ENCODE peak calls at places on chromosome 12, in six cellular contexts. W is Karpas-422, X is GM23338, K is GM23248, S is hepatocyte, O is HCT116. D is an unnamed sample.

GRCh38 chr12:40152783-40153383 is 47.0 kb upstream of the SLC2A13 start:
- DNase-seq in W (peak; percentile 78), S (peak; percentile 65), K (peak; percentile 45), O (peak; percentile 24), X (peak; percentile 65), D (peak; percentile 38)

GRCh38 chr12:54002915-54003339 is 3.0 kb downstream of the HOXC9 start:
- DNase-seq in K (no peak), W (no peak), S (no peak), O (no peak), X (no peak), D (no peak)

GRCh38 chr12:108823804-108824203 is 33.6 kb downstream of the SSH1 start:
- DNase-seq in O (no peak), X (no peak), S (no peak), W (no peak), K (no peak), D (no peak)

GRCh38 chr12:26028953-26029740 is 70.7 kb downstream of the RASSF8 start:
- DNase-seq in K (peak; percentile 72), O (peak; percentile 40), W (peak; percentile 71), X (peak; percentile 66), S (peak; percentile 58), D (peak; percentile 42)

GRCh38 chr12:6552140-6552551 is 3.7 kb downstream of the IFFO1 start:
- DNase-seq in W (no peak), S (no peak), X (no peak), O (no peak), K (peak; percentile 72), D (no peak)

GRCh38 chr12:65123435-65124063 is 2.4 kb upstream of the WIF1 start:
- DNase-seq in X (peak; percentile 67), O (no peak), W (peak; percentile 86), S (peak; percentile 80), K (peak; percentile 71), D (no peak)

GRCh38 chr12:27193854-27194544 is 50.1 kb upstream of the STK38L start:
- DNase-seq in X (no peak), S (peak; percentile 38), K (peak; percentile 78), O (no peak), W (no peak), D (no peak)

GRCh38 chr12:90908465-90908864 is 46.5 kb downstream of the CCER1 start:
- DNase-seq in W (no peak), X (no peak), K (peak; percentile 75), S (no peak), O (no peak), D (peak; percentile 12)

GRCh38 chr12:107760207-107760816 is 625 bp downstream of the PRDM4 start:
- DNase-seq in K (peak; percentile 52), W (peak; percentile 67), X (peak; percentile 71), S (peak; percentile 54), O (no peak), D (no peak)

GRCh38 chr12:58007875-58008274 is 66.5 kb downstream of the ATP23 start:
- DNase-seq in K (no peak), W (no peak), O (no peak), S (no peak), X (no peak), D (no peak)

GRCh38 chr12:122834921-122835692 is at the start of gene HIP1R:
- DNase-seq in W (peak; percentile 76), X (peak; percentile 59), S (peak; percentile 71), O (peak; percentile 16), K (peak; percentile 61), D (peak; percentile 37)

GRCh38 chr12:49821375-49822287 is 6.6 kb downstream of the NCKAP5L start:
- DNase-seq in O (no peak), K (no peak), W (no peak), X (no peak), S (no peak), D (no peak)

GRCh38 chr12:53828598-53828997 is 76.8 kb upstream of the CISTR start:
- DNase-seq in S (no peak), O (no peak), K (no peak), W (no peak), X (no peak), D (no peak)

GRCh38 chr12:1916396-1917171 is 1.9 kb downstream of the CACNA2D4 start:
- DNase-seq in O (no peak), W (no peak), K (no peak), X (no peak), S (peak; percentile 46), D (no peak)

GRCh38 chr12:1918875-1919236 is 404 bp upstream of the CACNA2D4 start:
- DNase-seq in O (no peak), X (no peak), K (no peak), W (no peak), S (no peak), D (no peak)

GRCh38 chr12:1919284-1919683 is 832 bp upstream of the CACNA2D4 start:
- DNase-seq in K (no peak), W (no peak), O (no peak), S (peak; percentile 14), X (no peak), D (no peak)

GRCh38 chr12:1918081-1918874 is at the start of gene CACNA2D4:
- DNase-seq in O (no peak), X (no peak), W (no peak), S (peak; percentile 20), K (no peak), D (no peak)

DNA sequence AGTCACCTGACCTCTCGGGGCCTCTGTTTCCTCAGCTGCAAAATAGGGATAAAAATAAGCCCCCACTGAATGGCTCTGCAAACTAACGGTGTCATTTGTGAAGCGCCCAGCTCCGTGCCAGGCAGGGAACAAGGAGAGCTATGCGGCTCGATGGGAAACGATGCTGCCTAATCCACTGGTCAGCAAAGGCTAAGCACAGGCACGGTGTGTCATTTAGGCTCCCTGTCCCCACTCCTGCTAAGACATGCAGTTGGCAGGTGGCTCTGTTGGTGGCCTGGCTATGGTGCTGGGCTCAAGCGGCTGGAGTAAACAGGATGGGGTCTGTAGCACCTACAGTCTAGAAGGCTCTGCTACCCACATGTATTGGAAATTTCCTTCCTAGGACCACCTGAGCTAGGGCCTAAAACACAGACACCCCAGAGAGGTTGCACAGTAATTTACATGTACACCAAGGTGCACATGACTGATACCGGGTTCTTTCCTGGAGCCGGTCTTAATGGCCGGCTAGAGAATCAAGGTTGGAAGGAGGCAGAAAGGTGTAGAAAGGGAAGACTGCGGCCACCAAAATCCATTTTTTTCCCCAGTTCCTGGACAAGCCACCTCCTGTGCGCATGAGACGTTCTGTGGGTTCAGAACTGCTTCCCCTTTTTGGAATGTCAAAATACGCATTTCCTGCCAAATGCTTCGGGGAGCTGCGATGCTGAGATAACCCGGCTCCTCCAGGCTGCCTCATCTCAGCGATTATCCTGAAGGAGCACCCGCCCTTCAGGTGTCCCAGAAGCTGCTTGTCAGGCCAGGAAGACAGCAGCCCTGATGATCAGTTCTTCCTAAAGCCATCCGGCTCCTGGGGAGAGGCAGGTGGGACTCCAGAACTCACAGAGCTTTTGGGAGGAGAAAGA is 1.0 kb downstream of the CACNA2D4 start:
- DNase-seq in W (peak; percentile 50), S (peak; percentile 3), X (no peak), K (no peak), O (no peak), D (no peak)
- H3K4me3 ChIP-seq in W (no peak overlapping the region), S (no peak overlapping the region), X (no peak overlapping the region), K (no peak overlapping the region), O (no peak overlapping the region), D (no peak overlapping the region)

GRCh38 chr12:12582193-12582881 is 19.7 kb upstream of the DUSP16 start:
- DNase-seq in X (no peak), O (no peak), K (no peak), W (no peak), S (no peak), D (no peak)
- H3K27ac ChIP-seq in X (no peak overlapping the region), O (no peak overlapping the region), K (no peak overlapping the region), W (no peak overlapping the region), S (peak overlapping the region; percentile 21), D (peak overlapping the region; percentile 91)

GRCh38 chr12:63804746-63805145 is 25.0 kb downstream of the RXYLT1 start:
- DNase-seq in K (no peak), X (no peak), S (no peak), W (no peak), O (no peak), D (no peak)
- H3K9me2 ChIP-seq in K (no peaks in the 10 kb centered on the region), X (no peaks in the 10 kb centered on the region), S (no peaks in the 10 kb centered on the region), W (no peaks in the 10 kb centered on the region), O (no peaks in the 10 kb centered on the region), D (no peaks in the 10 kb centered on the region)

GRCh38 chr12:132592261-132592970 is 18.0 kb downstream of the LRCOL1 start:
- DNase-seq in K (no peak), X (no peak), O (no peak), S (no peak), W (no peak), D (no peak)

GRCh38 chr12:132593521-132593920 is 16.9 kb downstream of the LRCOL1 start:
- DNase-seq in X (no peak), O (no peak), W (no peak), S (no peak), K (no peak), D (no peak)

GRCh38 chr12:132593071-132593470 is 17.3 kb downstream of the LRCOL1 start:
- DNase-seq in K (no peak), X (no peak), W (no peak), S (no peak), O (no peak), D (no peak)

GRCh38 chr12:132595183-132595582 is 15.2 kb downstream of the LRCOL1 start:
- DNase-seq in W (no peak), S (no peak), K (no peak), O (no peak), X (no peak), D (no peak)

GRCh38 chr12:132593938-132594358 is 16.4 kb downstream of the LRCOL1 start:
- DNase-seq in W (peak; percentile 94), X (peak; percentile 98), S (peak; percentile 95), O (peak; percentile 95), K (peak; percentile 95), D (peak; percentile 86)
- H3K4me3 ChIP-seq in W (no peak overlapping the region), X (no peak overlapping the region), S (no peak overlapping the region), O (peak overlapping the region; percentile 22), K (no peak overlapping the region), D (no peak overlapping the region)

GRCh38 chr12:109930028-109930800 is 30.1 kb downstream of the TCHP start:
- DNase-seq in X (no peak), O (no peak), S (no peak), W (no peak), K (no peak), D (no peak)

GRCh38 chr12:109934026-109934425 is 34.0 kb downstream of the TCHP start:
- DNase-seq in O (no peak), S (no peak), W (peak; percentile 48), X (peak; percentile 35), K (peak; percentile 24), D (no peak)

GRCh38 chr12:109928058-109928656 is 28.1 kb downstream of the TCHP start:
- DNase-seq in W (no peak), S (no peak), X (no peak), O (no peak), K (no peak), D (no peak)

GRCh38 chr12:109932878-109933503 is 32.9 kb downstream of the TCHP start:
- DNase-seq in O (no peak), S (no peak), X (no peak), K (no peak), W (no peak), D (no peak)

GRCh38 chr12:109931143-109931542 is 31.1 kb downstream of the TCHP start:
- DNase-seq in W (no peak), X (no peak), K (no peak), S (no peak), O (no peak), D (no peak)
- H3K27ac ChIP-seq in W (no peak overlapping the region), X (no peak overlapping the region), K (no peak overlapping the region), S (no peak overlapping the region), O (no peak overlapping the region), D (no peak overlapping the region)

GRCh38 chr12:80860206-80860605 is 77.5 kb downstream of the LIN7A start:
- DNase-seq in W (no peak), K (peak; percentile 49), S (no peak), O (no peak), X (no peak), D (no peak)
- H3K9me2 ChIP-seq in W (no peaks in the 10 kb centered on the region), K (no peaks in the 10 kb centered on the region), S (no peaks in the 10 kb centered on the region), O (no peaks in the 10 kb centered on the region), X (no peaks in the 10 kb centered on the region), D (no peaks in the 10 kb centered on the region)